ENCODE peak calls at places on chromosomes 12 and 14, in six cellular contexts. One of them, this sample, is unnamed.

GRCh38 chr12:99024191-99024590 is 379.1 kb downstream of the APAF1 start:
- DNase-seq in tibial artery: no peak
- DNase-seq in PC-3: no peak
- DNase-seq in spleen: no peak
- DNase-seq in cardiac muscle cell: no peak
- DNase-seq in tibial nerve: no peak
- DNase-seq in this sample: no peak

GRCh38 chr12:16269941-16270340 is 7.5 kb downstream of the SLC15A5 start:
- DNase-seq in cardiac muscle cell: no peak
- DNase-seq in PC-3: no peak
- DNase-seq in tibial nerve: no peak
- DNase-seq in tibial artery: no peak
- DNase-seq in spleen: no peak
- DNase-seq in this sample: no peak

GRCh38 chr14:35398095-35398584 is 6.4 kb downstream of the NFKBIA start:
- DNase-seq in spleen: no peak
- DNase-seq in PC-3: no peak
- DNase-seq in tibial artery: no peak
- DNase-seq in tibial nerve: no peak
- DNase-seq in cardiac muscle cell: no peak
- DNase-seq in this sample: peak

GRCh38 chr14:60710506-60710905 is 13.6 kb downstream of the SIX4 start:
- DNase-seq in tibial nerve: no peak
- DNase-seq in spleen: no peak
- DNase-seq in tibial artery: no peak
- DNase-seq in PC-3: no peak
- DNase-seq in cardiac muscle cell: no peak
- DNase-seq in this sample: no peak

GRCh38 chr14:52683985-52684520 is 11.3 kb downstream of the ERO1A start:
- DNase-seq in spleen: no peak
- DNase-seq in tibial artery: no peak
- DNase-seq in PC-3: no peak
- DNase-seq in cardiac muscle cell: no peak
- DNase-seq in tibial nerve: no peak
- DNase-seq in this sample: no peak

GRCh38 chr14:75812592-75812991 is 151.5 kb downstream of the TTLL5 start:
- DNase-seq in cardiac muscle cell: no peak
- DNase-seq in tibial nerve: no peak
- DNase-seq in tibial artery: no peak
- DNase-seq in spleen: no peak
- DNase-seq in PC-3: no peak
- DNase-seq in this sample: no peak

GRCh38 chr14:90115780-90116179 is 54.0 kb downstream of the KCNK13 start:
- DNase-seq in spleen: no peak
- DNase-seq in tibial artery: no peak
- DNase-seq in PC-3: peak
- DNase-seq in cardiac muscle cell: no peak
- DNase-seq in tibial nerve: no peak
- DNase-seq in this sample: no peak

GRCh38 chr12:65827827-65828231 is 3.5 kb downstream of the HMGA2 start:
- DNase-seq in spleen: no peak
- DNase-seq in cardiac muscle cell: peak
- DNase-seq in tibial artery: no peak
- DNase-seq in PC-3: peak
- DNase-seq in tibial nerve: no peak
- DNase-seq in this sample: no peak

GRCh38 chr14:96592591-96593388 is 90.6 kb downstream of the PAPOLA start:
- DNase-seq in tibial nerve: no peak
- DNase-seq in cardiac muscle cell: peak
- DNase-seq in spleen: peak
- DNase-seq in tibial artery: no peak
- DNase-seq in PC-3: no peak
- DNase-seq in this sample: no peak

GRCh38 chr14:56894591-56894991 is 84.3 kb upstream of the OTX2 start:
- DNase-seq in PC-3: no peak
- DNase-seq in spleen: no peak
- DNase-seq in cardiac muscle cell: no peak
- DNase-seq in tibial artery: no peak
- DNase-seq in tibial nerve: no peak
- DNase-seq in this sample: no peak

GRCh38 chr14:75518625-75519024 is 3.6 kb upstream of the BATF start:
- DNase-seq in cardiac muscle cell: peak
- DNase-seq in spleen: no peak
- DNase-seq in PC-3: peak
- DNase-seq in tibial artery: no peak
- DNase-seq in tibial nerve: no peak
- DNase-seq in this sample: no peak

GRCh38 chr12:15719230-15719629 is 70.0 kb downstream of the EPS8 start:
- DNase-seq in spleen: no peak
- DNase-seq in PC-3: peak
- DNase-seq in tibial artery: no peak
- DNase-seq in tibial nerve: no peak
- DNase-seq in cardiac muscle cell: no peak
- DNase-seq in this sample: no peak

GRCh38 chr12:127363392-127363791 is 903.6 kb upstream of the TMEM132C start:
- DNase-seq in tibial nerve: no peak
- DNase-seq in spleen: no peak
- DNase-seq in PC-3: peak
- DNase-seq in tibial artery: no peak
- DNase-seq in cardiac muscle cell: peak
- DNase-seq in this sample: no peak

GRCh38 chr12:80936353-80936641 is 1.4 kb downstream of the LIN7A start:
- DNase-seq in spleen: no peak
- DNase-seq in tibial artery: no peak
- DNase-seq in cardiac muscle cell: peak
- DNase-seq in tibial nerve: no peak
- DNase-seq in PC-3: no peak
- DNase-seq in this sample: no peak

GRCh38 chr14:52325126-52325525 is 11.0 kb downstream of the PTGER2 start:
- DNase-seq in spleen: no peak
- DNase-seq in tibial artery: no peak
- DNase-seq in cardiac muscle cell: no peak
- DNase-seq in tibial nerve: no peak
- DNase-seq in PC-3: peak
- DNase-seq in this sample: no peak

GRCh38 chr14:86087377-86087776 is 557.4 kb downstream of the FLRT2 start:
- DNase-seq in cardiac muscle cell: no peak
- DNase-seq in tibial artery: no peak
- DNase-seq in spleen: no peak
- DNase-seq in PC-3: no peak
- DNase-seq in tibial nerve: no peak
- DNase-seq in this sample: no peak

GRCh38 chr14:102758087-102758486 is 19.2 kb upstream of the TRAF3 start:
- DNase-seq in tibial nerve: no peak
- DNase-seq in spleen: no peak
- DNase-seq in PC-3: no peak
- DNase-seq in cardiac muscle cell: no peak
- DNase-seq in tibial artery: no peak
- DNase-seq in this sample: no peak

GRCh38 chr14:61560323-61560722 is 135.0 kb upstream of the HIF1A start:
- DNase-seq in tibial artery: no peak
- DNase-seq in cardiac muscle cell: peak
- DNase-seq in tibial nerve: no peak
- DNase-seq in spleen: no peak
- DNase-seq in PC-3: peak
- DNase-seq in this sample: no peak

GRCh38 chr14:64817631-64818030 is 62.1 kb downstream of the SPTB start:
- DNase-seq in spleen: no peak
- DNase-seq in PC-3: no peak
- DNase-seq in tibial artery: no peak
- DNase-seq in tibial nerve: no peak
- DNase-seq in cardiac muscle cell: no peak
- DNase-seq in this sample: no peak

GRCh38 chr12:45518516-45519235 is 210.8 kb upstream of the ARID2 start:
- DNase-seq in tibial nerve: no peak
- DNase-seq in spleen: no peak
- DNase-seq in tibial artery: no peak
- DNase-seq in cardiac muscle cell: no peak
- DNase-seq in PC-3: no peak
- DNase-seq in this sample: no peak

DNA sequence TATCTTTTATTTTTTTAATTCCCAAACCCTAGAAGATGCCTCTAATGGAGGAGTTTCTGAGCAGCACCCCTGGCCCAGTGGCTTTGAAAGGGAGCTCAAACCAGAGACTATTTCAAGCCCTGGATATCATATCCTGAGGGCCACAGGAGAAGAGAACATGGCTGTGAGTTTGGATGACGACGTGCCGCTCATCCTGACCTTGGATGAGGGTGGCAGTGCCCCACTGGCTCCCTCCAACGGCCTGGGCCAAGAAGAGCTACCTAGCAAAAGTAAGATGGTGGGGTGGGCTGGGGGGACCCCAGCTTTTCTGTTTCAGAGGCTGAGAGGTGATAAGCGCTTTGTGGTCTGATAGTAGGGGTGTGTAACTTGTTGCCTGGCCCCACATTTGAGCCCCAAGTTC is 5.4 kb downstream of the TPCN1 start:
- DNase-seq in PC-3: no peak
- DNase-seq in tibial artery: no peak
- DNase-seq in cardiac muscle cell: no peak
- DNase-seq in spleen: peak
- DNase-seq in tibial nerve: no peak
- DNase-seq in this sample: no peak
- TF ChIP-seq CTCF in PC-3: no peak
- TF ChIP-seq CTCF in tibial artery: no peak
- TF ChIP-seq CTCF in cardiac muscle cell: no peak
- TF ChIP-seq CTCF in spleen: no peak
- TF ChIP-seq CTCF in tibial nerve: no peak
- TF ChIP-seq CTCF in this sample: no peak

GRCh38 chr12:57049047-57049446 is 882 bp downstream of the MYO1A start:
- DNase-seq in cardiac muscle cell: no peak
- DNase-seq in spleen: no peak
- DNase-seq in tibial artery: no peak
- DNase-seq in PC-3: no peak
- DNase-seq in tibial nerve: no peak
- DNase-seq in this sample: no peak

GRCh38 chr12:57047981-57048380 is 1.9 kb downstream of the MYO1A start:
- DNase-seq in cardiac muscle cell: no peak
- DNase-seq in spleen: no peak
- DNase-seq in PC-3: no peak
- DNase-seq in tibial artery: no peak
- DNase-seq in tibial nerve: no peak
- DNase-seq in this sample: no peak

GRCh38 chr12:57046392-57046791 is 3.5 kb downstream of the MYO1A start:
- DNase-seq in PC-3: no peak
- DNase-seq in tibial artery: no peak
- DNase-seq in spleen: no peak
- DNase-seq in cardiac muscle cell: no peak
- DNase-seq in tibial nerve: no peak
- DNase-seq in this sample: no peak

GRCh38 chr12:57048423-57048822 is 1.5 kb downstream of the MYO1A start:
- DNase-seq in tibial nerve: no peak
- DNase-seq in PC-3: no peak
- DNase-seq in spleen: no peak
- DNase-seq in cardiac muscle cell: no peak
- DNase-seq in tibial artery: no peak
- DNase-seq in this sample: no peak

GRCh38 chr12:57046947-57047890 is 2.7 kb downstream of the MYO1A start:
- DNase-seq in cardiac muscle cell: no peak
- DNase-seq in tibial artery: no peak
- DNase-seq in tibial nerve: no peak
- DNase-seq in PC-3: no peak
- DNase-seq in spleen: no peak
- DNase-seq in this sample: no peak
- H3K4me3 ChIP-seq in cardiac muscle cell: no peak
- H3K4me3 ChIP-seq in tibial artery: no peak
- H3K4me3 ChIP-seq in tibial nerve: no peak
- H3K4me3 ChIP-seq in PC-3: no peak
- H3K4me3 ChIP-seq in spleen: no peak
- H3K4me3 ChIP-seq in this sample: no peak

GRCh38 chr12:3097836-3098235 is 20.7 kb downstream of the TSPAN9 start:
- DNase-seq in spleen: no peak
- DNase-seq in PC-3: no peak
- DNase-seq in tibial artery: no peak
- DNase-seq in tibial nerve: no peak
- DNase-seq in cardiac muscle cell: no peak
- DNase-seq in this sample: no peak

GRCh38 chr12:3101309-3102022 is 24.3 kb downstream of the TSPAN9 start:
- DNase-seq in cardiac muscle cell: no peak
- DNase-seq in tibial artery: no peak
- DNase-seq in PC-3: peak
- DNase-seq in tibial nerve: no peak
- DNase-seq in spleen: no peak
- DNase-seq in this sample: no peak

GRCh38 chr12:3098436-3098835 is 21.3 kb downstream of the TSPAN9 start:
- DNase-seq in tibial artery: no peak
- DNase-seq in tibial nerve: no peak
- DNase-seq in spleen: no peak
- DNase-seq in PC-3: no peak
- DNase-seq in cardiac muscle cell: no peak
- DNase-seq in this sample: no peak

GRCh38 chr12:3099146-3099545 is 22.0 kb downstream of the TSPAN9 start:
- DNase-seq in tibial nerve: no peak
- DNase-seq in spleen: no peak
- DNase-seq in tibial artery: no peak
- DNase-seq in cardiac muscle cell: no peak
- DNase-seq in PC-3: no peak
- DNase-seq in this sample: no peak

DNA sequence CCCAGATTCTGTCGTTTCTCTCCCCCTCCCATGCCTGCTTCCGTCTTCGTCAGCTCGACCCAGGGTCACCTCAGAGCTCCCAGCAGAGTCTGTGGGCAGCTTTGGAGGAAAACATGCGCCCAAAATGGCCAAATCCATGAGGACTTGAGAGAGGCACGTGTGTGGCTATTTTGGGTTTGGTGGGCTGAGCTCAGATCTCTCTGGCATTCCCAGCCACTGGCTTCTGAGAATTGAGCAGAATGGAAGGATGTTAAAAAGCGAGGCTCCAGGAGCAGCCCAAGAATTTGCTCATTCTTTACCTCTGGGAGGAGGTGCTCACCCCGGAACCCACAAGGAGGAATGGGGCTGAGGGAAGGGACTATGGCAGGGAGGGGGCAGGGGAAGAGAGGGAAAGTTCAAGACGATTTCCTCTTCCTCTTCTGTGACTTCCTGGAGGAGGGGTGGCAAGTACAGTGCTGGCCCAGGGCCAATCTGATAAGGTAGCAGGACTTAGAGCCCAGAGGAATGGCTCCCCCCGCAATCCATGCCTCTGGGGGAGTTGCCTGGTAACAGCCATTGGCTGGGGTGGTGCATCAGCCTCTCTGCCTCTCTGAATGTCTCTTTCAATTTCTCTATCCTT is 20.1 kb downstream of the TSPAN9 start:
- DNase-seq in tibial artery: peak
- DNase-seq in spleen: no peak
- DNase-seq in PC-3: no peak
- DNase-seq in cardiac muscle cell: peak
- DNase-seq in tibial nerve: no peak
- DNase-seq in this sample: peak
- H3K27ac ChIP-seq in tibial artery: peak
- H3K27ac ChIP-seq in spleen: peak
- H3K27ac ChIP-seq in PC-3: no peak
- H3K27ac ChIP-seq in cardiac muscle cell: peak
- H3K27ac ChIP-seq in tibial nerve: peak
- H3K27ac ChIP-seq in this sample: peak

DNA sequence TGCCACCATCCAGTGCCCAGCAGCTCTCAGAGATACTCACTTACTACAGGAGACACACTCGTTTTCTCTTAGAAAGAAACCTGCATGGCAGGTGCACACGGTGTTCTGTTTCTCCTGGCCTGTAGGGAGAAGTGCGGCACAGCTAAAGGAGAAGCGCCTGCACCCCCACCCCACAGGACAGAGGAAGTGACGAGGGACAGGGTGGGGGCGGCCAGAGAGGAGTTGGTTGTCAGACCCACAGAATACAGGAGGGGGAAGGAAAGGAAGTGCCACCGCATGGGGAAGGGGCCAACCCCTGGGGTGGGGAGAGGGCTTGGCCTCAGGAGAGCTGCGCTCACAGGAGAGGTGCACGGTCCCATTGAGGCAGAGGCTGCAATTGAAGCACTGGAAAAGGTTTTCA is 8.8 kb downstream of the TNFRSF1A start:
- DNase-seq in cardiac muscle cell: no peak
- DNase-seq in spleen: peak
- DNase-seq in tibial nerve: no peak
- DNase-seq in PC-3: no peak
- DNase-seq in tibial artery: no peak
- DNase-seq in this sample: no peak
- TF ChIP-seq CTCF in cardiac muscle cell: no peak
- TF ChIP-seq CTCF in spleen: no peak
- TF ChIP-seq CTCF in tibial nerve: no peak
- TF ChIP-seq CTCF in PC-3: no peak
- TF ChIP-seq CTCF in tibial artery: no peak
- TF ChIP-seq CTCF in this sample: no peak